ENCODE peak calls at places on chromosomes 12 and 14, in ten cellular contexts. M, C, J, Q, I, Y, K, W, S and L are unnamed samples. For H3K4me1, the result is how much of the 10 kb centered on the place peaks cover.

GRCh38 chr14:103897075-103897947 is 30.9 kb upstream of the TDRD9 start:
- DNase-seq in M (no peak), C (no peak), J (no peak), Q (no peak), I (no peak), Y (no peak), K (no peak), W (no peak), S (peak), L (no peak)

GRCh38 chr14:65164068-65164824 is 61.9 kb upstream of the MAX start:
- DNase-seq in M (peak), C (no peak), J (peak), Q (peak), I (peak), Y (no peak), K (no peak), W (no peak), S (no peak), L (peak)

GRCh38 chr12:64946132-64946829 is 121.8 kb downstream of the TBC1D30 start:
- DNase-seq in M (no peak), C (no peak), J (peak), Q (no peak), I (no peak), Y (peak), K (no peak), W (no peak), S (no peak), L (peak)

GRCh38 chr14:92719890-92720323 is 28.5 kb downstream of the LGMN start:
- DNase-seq in M (no peak), C (no peak), J (no peak), Q (no peak), I (no peak), Y (peak), K (no peak), W (no peak), S (no peak), L (no peak)

GRCh38 chr14:89349196-89350008 is 67.6 kb downstream of the FOXN3 start:
- DNase-seq in M (no peak), C (no peak), J (peak), Q (no peak), I (no peak), Y (peak), K (no peak), W (peak), S (no peak), L (no peak)

GRCh38 chr12:68789144-68789878 is 18.7 kb upstream of the MDM2 start:
- DNase-seq in M (no peak), C (no peak), J (no peak), Q (no peak), I (peak), Y (no peak), K (no peak), W (no peak), S (no peak), L (peak)

GRCh38 chr12:122508163-122508562 is 7.4 kb upstream of the ZCCHC8 start:
- DNase-seq in M (no peak), C (no peak), J (no peak), Q (no peak), I (no peak), Y (no peak), K (no peak), W (no peak), S (no peak), L (no peak)

GRCh38 chr14:50319721-50320120 is 7.6 kb downstream of the DMAC2L start:
- DNase-seq in M (no peak), C (no peak), J (no peak), Q (no peak), I (no peak), Y (no peak), K (no peak), W (no peak), S (no peak), L (no peak)

GRCh38 chr12:5268424-5269210 is 163.3 kb upstream of the NTF3 start:
- DNase-seq in M (no peak), C (no peak), J (no peak), Q (no peak), I (no peak), Y (no peak), K (no peak), W (no peak), S (no peak), L (no peak)

GRCh38 chr12:10618338-10618987 is 5.1 kb upstream of the MAGOHB start:
- DNase-seq in M (peak), C (no peak), J (no peak), Q (no peak), I (no peak), Y (no peak), K (no peak), W (no peak), S (no peak), L (peak)

GRCh38 chr12:53431187-53431586 is 7.5 kb downstream of the AMHR2 start:
- DNase-seq in M (no peak), C (no peak), J (no peak), Q (no peak), I (no peak), Y (no peak), K (no peak), W (no peak), S (no peak), L (no peak)

GRCh38 chr14:35121026-35121886 is 534 bp downstream of the PPP2R3C start:
- DNase-seq in M (no peak), C (no peak), J (no peak), Q (peak), I (no peak), Y (no peak), K (peak), W (no peak), S (no peak), L (no peak)

GRCh38 chr12:89140580-89141236 is 211.6 kb downstream of the DUSP6 start:
- DNase-seq in M (no peak), C (no peak), J (no peak), Q (no peak), I (no peak), Y (no peak), K (no peak), W (peak), S (no peak), L (no peak)

GRCh38 chr12:114448618-114448933 is 42.6 kb upstream of the TBX5 start:
- DNase-seq in M (no peak), C (no peak), J (no peak), Q (no peak), I (no peak), Y (no peak), K (no peak), W (no peak), S (no peak), L (no peak)

GRCh38 chr12:58413794-58414193 is 472.4 kb downstream of the ATP23 start:
- DNase-seq in M (no peak), C (no peak), J (no peak), Q (no peak), I (no peak), Y (no peak), K (no peak), W (no peak), S (no peak), L (peak)

DNA sequence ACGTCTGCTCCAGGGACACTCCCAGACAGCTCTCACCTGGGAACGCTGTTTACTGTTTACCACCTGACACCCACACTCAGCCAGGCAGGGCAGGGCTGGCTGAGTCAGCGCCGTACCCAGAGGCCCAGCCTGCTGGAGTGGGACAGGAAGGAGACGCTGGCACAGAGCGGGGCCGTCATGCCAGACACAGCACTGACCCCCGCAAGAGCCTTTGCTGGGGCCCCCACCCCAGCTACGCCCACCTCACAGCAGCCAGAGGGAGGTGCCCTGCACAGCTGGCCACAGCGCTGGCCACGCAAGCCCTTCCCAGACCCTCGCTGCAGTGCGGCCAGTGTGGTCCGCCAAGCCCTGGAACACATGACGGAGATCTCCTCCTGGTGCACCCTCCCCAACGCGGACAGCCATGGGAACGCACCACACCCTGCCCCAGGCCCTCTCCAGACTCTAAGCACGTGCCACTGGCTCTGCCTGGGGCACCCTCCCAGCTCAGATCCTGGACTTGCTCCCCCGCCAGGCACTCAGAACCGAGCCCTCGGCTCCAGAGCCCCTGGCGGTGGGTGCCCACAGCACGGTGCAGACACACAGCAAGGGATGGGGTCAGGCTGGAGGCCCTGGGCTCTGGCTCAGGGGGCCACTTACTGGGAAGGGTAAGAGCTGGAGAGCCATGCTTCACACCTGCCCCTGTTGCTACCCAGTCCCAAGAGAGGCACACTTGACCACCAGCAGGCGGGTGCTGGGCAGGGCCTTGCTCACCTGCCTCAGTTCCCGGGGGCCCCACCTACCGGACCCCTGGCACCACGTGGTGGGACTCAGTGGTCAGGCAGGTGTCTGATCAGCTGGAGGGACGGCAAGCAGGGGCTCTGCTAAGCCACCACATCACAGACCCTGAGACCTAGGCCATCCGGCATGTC is 5.6 kb downstream of the AHNAK2 start:
- DNase-seq in M (peak), C (no peak), J (no peak), Q (no peak), I (no peak), Y (peak), K (peak), W (peak), S (peak), L (no peak)
- H3K4me1 ChIP-seq in M (half or more), C (under half), J (under half), Q (under half), I (under half), Y (under half), K (half or more), W (under half), S (under half), L (half or more)

DNA sequence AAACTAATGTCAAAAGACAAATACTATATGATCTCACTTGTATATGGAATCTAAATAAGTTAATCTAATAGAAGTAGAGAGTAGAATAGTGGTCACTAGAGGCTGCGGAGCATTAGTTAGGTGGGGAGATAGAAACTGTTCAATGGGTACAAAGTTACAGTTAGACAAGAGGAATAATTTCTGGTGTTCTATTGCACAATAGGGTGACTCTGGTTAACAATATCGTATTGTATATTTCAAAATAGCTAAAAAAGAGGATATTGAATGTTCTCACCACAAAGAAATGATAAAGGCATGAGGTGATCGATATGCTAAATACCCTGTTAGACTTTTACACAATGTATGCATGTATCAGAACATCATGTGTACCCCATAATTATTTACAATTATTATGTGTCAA is 42.9 kb downstream of the IGF1 start:
- DNase-seq in M (no peak), C (no peak), J (no peak), Q (no peak), I (no peak), Y (no peak), K (no peak), W (no peak), S (no peak), L (no peak)
- H3K27ac ChIP-seq in M (no peak), C (no peak), J (no peak), Q (no peak), I (no peak), Y (peak), K (no peak), W (no peak), S (no peak), L (peak)

GRCh38 chr14:38987781-38988180 is 115.3 kb downstream of the SEC23A start:
- DNase-seq in M (no peak), C (no peak), J (no peak), Q (no peak), I (no peak), Y (no peak), K (no peak), W (no peak), S (no peak), L (no peak)

GRCh38 chr14:38992067-38992835 is 110.8 kb downstream of the SEC23A start:
- DNase-seq in M (no peak), C (no peak), J (no peak), Q (no peak), I (no peak), Y (peak), K (no peak), W (no peak), S (no peak), L (peak)

GRCh38 chr14:38994721-38995120 is 108.3 kb downstream of the SEC23A start:
- DNase-seq in M (no peak), C (no peak), J (no peak), Q (no peak), I (no peak), Y (no peak), K (no peak), W (no peak), S (no peak), L (no peak)

GRCh38 chr14:38989917-38990546 is 113.0 kb downstream of the SEC23A start:
- DNase-seq in M (no peak), C (no peak), J (no peak), Q (peak), I (no peak), Y (no peak), K (no peak), W (no peak), S (no peak), L (no peak)
- H3K4me3 ChIP-seq in M (no peak), C (no peak), J (no peak), Q (no peak), I (peak), Y (peak), K (no peak), W (no peak), S (no peak), L (no peak)

GRCh38 chr12:79421236-79421740 is 269.5 kb downstream of the PAWR start:
- DNase-seq in M (no peak), C (no peak), J (no peak), Q (no peak), I (no peak), Y (no peak), K (no peak), W (no peak), S (no peak), L (no peak)
- H3K4me1 ChIP-seq in M (under half), C (under half), J (under half), Q (under half), I (under half), Y (under half), K (under half), W (under half), S (under half), L (half or more)

DNA sequence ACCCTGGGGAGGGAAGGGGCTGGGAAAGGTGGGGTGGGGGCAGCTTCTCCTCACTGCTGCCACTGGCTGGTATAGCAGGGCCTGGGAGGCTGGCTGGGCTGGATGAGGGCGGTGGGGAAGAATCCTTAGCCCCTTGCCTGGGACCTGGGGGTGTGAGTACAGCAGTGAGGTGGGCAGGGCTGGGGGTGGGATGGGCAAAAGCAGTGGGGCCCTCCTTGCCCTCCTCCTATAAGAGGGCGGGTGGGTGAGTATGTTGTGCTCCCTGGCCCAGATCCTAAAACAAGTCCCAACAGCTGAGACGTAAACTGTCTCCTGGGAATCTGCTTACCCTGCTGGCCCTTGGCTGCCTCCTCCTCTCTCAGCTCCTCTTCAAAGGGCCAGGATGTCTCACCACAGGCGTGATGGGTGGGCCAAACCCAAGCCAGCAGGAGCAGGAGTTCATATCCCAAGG is 2.2 kb downstream of the NCKAP5L start:
- DNase-seq in M (no peak), C (no peak), J (no peak), Q (no peak), I (no peak), Y (no peak), K (no peak), W (peak), S (no peak), L (peak)
- H3K27ac ChIP-seq in M (no peak), C (no peak), J (no peak), Q (no peak), I (no peak), Y (no peak), K (peak), W (peak), S (peak), L (peak)

GRCh38 chr14:104931771-104932675 is 7.3 kb downstream of the PLD4 start:
- DNase-seq in M (no peak), C (no peak), J (no peak), Q (no peak), I (no peak), Y (no peak), K (peak), W (no peak), S (no peak), L (no peak)
- H3K4me3 ChIP-seq in M (no peak), C (no peak), J (peak), Q (peak), I (no peak), Y (peak), K (peak), W (peak), S (no peak), L (no peak)